ENCODE peak calls at places on chromosomes 4 and X, in four cellular contexts. One of them, this sample, is unnamed.

GRCh38 chrX:130828641-130829040 is 74.4 kb downstream of the ENOX2 start:
- DNase-seq in stimulated activated CD4-positive, alpha-beta T cell treated with anti-CD3 and anti-CD28 coated beads, TNF-alpha, amount 100 ng/mL, for 48 hours: no peak
- DNase-seq in GM13976: no peak
- DNase-seq in MG63: no peak
- DNase-seq in this sample: no peak

GRCh38 chr4:126364290-126364978 is 1049.7 kb downstream of the FAT4 start:
- DNase-seq in stimulated activated CD4-positive, alpha-beta T cell treated with anti-CD3 and anti-CD28 coated beads, TNF-alpha, amount 100 ng/mL, for 48 hours: no peak
- DNase-seq in GM13976: no peak
- DNase-seq in MG63: no peak
- DNase-seq in this sample: no peak

GRCh38 chr4:169583563-169583962 is 28.8 kb downstream of the NEK1 start:
- DNase-seq in stimulated activated CD4-positive, alpha-beta T cell treated with anti-CD3 and anti-CD28 coated beads, TNF-alpha, amount 100 ng/mL, for 48 hours: no peak
- DNase-seq in GM13976: no peak
- DNase-seq in MG63: no peak
- DNase-seq in this sample: no peak

GRCh38 chr4:122577808-122578781 is 42.8 kb downstream of the IL21 start:
- DNase-seq in stimulated activated CD4-positive, alpha-beta T cell treated with anti-CD3 and anti-CD28 coated beads, TNF-alpha, amount 100 ng/mL, for 48 hours: peak; percentile 48
- DNase-seq in GM13976: peak; percentile 66
- DNase-seq in MG63: peak; percentile 31
- DNase-seq in this sample: peak; percentile 1

GRCh38 chr4:5460106-5460801 is 248.1 kb downstream of the EVC2 start:
- DNase-seq in stimulated activated CD4-positive, alpha-beta T cell treated with anti-CD3 and anti-CD28 coated beads, TNF-alpha, amount 100 ng/mL, for 48 hours: no peak
- DNase-seq in GM13976: peak; percentile 44
- DNase-seq in MG63: no peak
- DNase-seq in this sample: no peak

GRCh38 chr4:185192059-185192458 is 11.7 kb downstream of the CFAP97 start:
- DNase-seq in stimulated activated CD4-positive, alpha-beta T cell treated with anti-CD3 and anti-CD28 coated beads, TNF-alpha, amount 100 ng/mL, for 48 hours: no peak
- DNase-seq in GM13976: peak; percentile 64
- DNase-seq in MG63: no peak
- DNase-seq in this sample: no peak

GRCh38 chr4:20428410-20429160 is 176.9 kb downstream of the SLIT2 start:
- DNase-seq in stimulated activated CD4-positive, alpha-beta T cell treated with anti-CD3 and anti-CD28 coated beads, TNF-alpha, amount 100 ng/mL, for 48 hours: no peak
- DNase-seq in GM13976: no peak
- DNase-seq in MG63: no peak
- DNase-seq in this sample: no peak

GRCh38 chrX:111869639-111870034 is 6.3 kb upstream of the TRPC5OS start:
- DNase-seq in stimulated activated CD4-positive, alpha-beta T cell treated with anti-CD3 and anti-CD28 coated beads, TNF-alpha, amount 100 ng/mL, for 48 hours: no peak
- DNase-seq in GM13976: peak; percentile 11
- DNase-seq in MG63: peak; percentile 3
- DNase-seq in this sample: no peak

GRCh38 chr4:8241895-8242696 is 27.5 kb upstream of the HTRA3 start:
- DNase-seq in stimulated activated CD4-positive, alpha-beta T cell treated with anti-CD3 and anti-CD28 coated beads, TNF-alpha, amount 100 ng/mL, for 48 hours: peak; percentile 65
- DNase-seq in GM13976: peak; percentile 95
- DNase-seq in MG63: peak; percentile 75
- DNase-seq in this sample: peak; percentile 66

GRCh38 chr4:81215219-81215892 is at the start of gene PRKG2:
- DNase-seq in stimulated activated CD4-positive, alpha-beta T cell treated with anti-CD3 and anti-CD28 coated beads, TNF-alpha, amount 100 ng/mL, for 48 hours: no peak
- DNase-seq in GM13976: no peak
- DNase-seq in MG63: no peak
- DNase-seq in this sample: no peak

GRCh38 chr4:26873391-26874026 is 12.9 kb downstream of the STIM2 start:
- DNase-seq in stimulated activated CD4-positive, alpha-beta T cell treated with anti-CD3 and anti-CD28 coated beads, TNF-alpha, amount 100 ng/mL, for 48 hours: peak; percentile 48
- DNase-seq in GM13976: peak; percentile 26
- DNase-seq in MG63: no peak
- DNase-seq in this sample: no peak

GRCh38 chrX:70166601-70167590 is 10.4 kb upstream of the DGAT2L6 start:
- DNase-seq in stimulated activated CD4-positive, alpha-beta T cell treated with anti-CD3 and anti-CD28 coated beads, TNF-alpha, amount 100 ng/mL, for 48 hours: no peak
- DNase-seq in GM13976: no peak
- DNase-seq in MG63: peak; percentile 14
- DNase-seq in this sample: no peak

GRCh38 chrX:109782994-109783711 is 50.1 kb upstream of the ACSL4 start:
- DNase-seq in stimulated activated CD4-positive, alpha-beta T cell treated with anti-CD3 and anti-CD28 coated beads, TNF-alpha, amount 100 ng/mL, for 48 hours: no peak
- DNase-seq in GM13976: peak; percentile 27
- DNase-seq in MG63: no peak
- DNase-seq in this sample: no peak

GRCh38 chr4:141921293-141921692 is 284.9 kb downstream of the IL15 start:
- DNase-seq in stimulated activated CD4-positive, alpha-beta T cell treated with anti-CD3 and anti-CD28 coated beads, TNF-alpha, amount 100 ng/mL, for 48 hours: no peak
- DNase-seq in GM13976: no peak
- DNase-seq in MG63: no peak
- DNase-seq in this sample: no peak

GRCh38 chr4:94766856-94767255 is 9.1 kb downstream of the BMPR1B start:
- DNase-seq in stimulated activated CD4-positive, alpha-beta T cell treated with anti-CD3 and anti-CD28 coated beads, TNF-alpha, amount 100 ng/mL, for 48 hours: no peak
- DNase-seq in GM13976: no peak
- DNase-seq in MG63: no peak
- DNase-seq in this sample: no peak

GRCh38 chrX:40176979-40177430 is 79.2 kb upstream of the BCOR start:
- DNase-seq in stimulated activated CD4-positive, alpha-beta T cell treated with anti-CD3 and anti-CD28 coated beads, TNF-alpha, amount 100 ng/mL, for 48 hours: no peak
- DNase-seq in GM13976: peak; percentile 55
- DNase-seq in MG63: no peak
- DNase-seq in this sample: no peak

GRCh38 chr4:67721770-67722597 is 21.0 kb upstream of the UBA6 start:
- DNase-seq in stimulated activated CD4-positive, alpha-beta T cell treated with anti-CD3 and anti-CD28 coated beads, TNF-alpha, amount 100 ng/mL, for 48 hours: no peak
- DNase-seq in GM13976: no peak
- DNase-seq in MG63: no peak
- DNase-seq in this sample: no peak